ENCODE peak calls at places on chromosomes 3 and 15, in eight cellular contexts. X is T-cell, W is neural progenitor cell, F is AG09309, S is foreskin fibroblast, I is GM23248, D is NAMALWA, O is T-helper 2 cell. H is an unnamed sample.

GRCh38 chr3:130828931-130829574 is 64.8 kb upstream of the ATP2C1 start:
- DNase-seq in X (no peak), W (no peak), F (no peak), S (no peak), I (no peak), D (no peak), O (no peak), H (no peak)

GRCh38 chr3:5994651-5995050 is 807.1 kb downstream of the EDEM1 start:
- DNase-seq in X (no peak), W (peak; percentile 41), F (no peak), S (no peak), I (no peak), D (no peak), O (no peak), H (no peak)

GRCh38 chr15:58957101-58957973 is 23.9 kb upstream of the SLTM start:
- DNase-seq in X (no peak), W (peak; percentile 83), F (no peak), S (peak; percentile 44), I (peak; percentile 71), D (peak; percentile 93), O (peak; percentile 18), H (no peak)

GRCh38 chr15:93298901-93299300 is 209.9 kb upstream of the RGMA start:
- DNase-seq in X (no peak), W (no peak), F (no peak), S (no peak), I (no peak), D (no peak), O (no peak), H (no peak)

GRCh38 chr15:95990833-95991232 is 339.7 kb upstream of the NR2F2 start:
- DNase-seq in X (no peak), W (no peak), F (no peak), S (no peak), I (peak; percentile 11), D (no peak), O (no peak), H (no peak)

GRCh38 chr3:177538064-177538742 is 340.9 kb upstream of the TBL1XR1 start:
- DNase-seq in X (no peak), W (no peak), F (no peak), S (peak; percentile 88), I (peak; percentile 74), D (peak; percentile 17), O (no peak), H (no peak)

GRCh38 chr3:21542656-21543379 is 208.2 kb downstream of the ZNF385D start:
- DNase-seq in X (no peak), W (no peak), F (no peak), S (no peak), I (no peak), D (no peak), O (no peak), H (no peak)

GRCh38 chr15:37933685-37934084 is 755 bp upstream of the TMCO5A start:
- DNase-seq in X (no peak), W (no peak), F (peak; percentile 46), S (peak; percentile 58), I (peak; percentile 38), D (no peak), O (no peak), H (peak; percentile 68)

GRCh38 chr3:139258276-139258675 is 85.5 kb upstream of the MRPS22 start:
- DNase-seq in X (no peak), W (no peak), F (no peak), S (no peak), I (no peak), D (no peak), O (no peak), H (no peak)

GRCh38 chr3:90136468-90137191 is 1029.2 kb downstream of the EPHA3 start:
- DNase-seq in X (no peak), W (no peak), F (no peak), S (no peak), I (no peak), D (no peak), O (no peak), H (no peak)

GRCh38 chr3:58288011-58288728 is 17.9 kb upstream of the RPP14 start:
- DNase-seq in X (no peak), W (no peak), F (no peak), S (no peak), I (no peak), D (peak; percentile 39), O (no peak), H (no peak)

GRCh38 chr3:9732080-9732752 is 681 bp downstream of the BRPF1 start:
- DNase-seq in X (peak; percentile 20), W (peak; percentile 38), F (no peak), S (no peak), I (peak; percentile 63), D (peak; percentile 49), O (no peak), H (no peak)

GRCh38 chr15:71275566-71276354 is 160.5 kb downstream of the THSD4 start:
- DNase-seq in X (no peak), W (no peak), F (no peak), S (no peak), I (no peak), D (no peak), O (no peak), H (no peak)

GRCh38 chr3:118269537-118270125 is 765.0 kb downstream of the IGSF11 start:
- DNase-seq in X (no peak), W (no peak), F (no peak), S (no peak), I (no peak), D (no peak), O (no peak), H (no peak)

GRCh38 chr15:59516655-59517461 is 78.9 kb downstream of the FAM81A start:
- DNase-seq in X (no peak), W (no peak), F (no peak), S (no peak), I (no peak), D (peak; percentile 69), O (no peak), H (no peak)